ENCODE peak calls at places on chromosomes 3 and 15, in four cellular contexts. One of them, this sample, is unnamed.

GRCh38 chr3:128275316-128276150 is 122.3 kb downstream of the EEFSEC start:
- DNase-seq in H54: no peak
- DNase-seq in activated naive CD4-positive, alpha-beta T cell treated with anti-CD3 and anti-CD28 coated beads, Interleukin-2, amount 50 U/mL, for 72 hours: no peak
- DNase-seq in HS-5: no peak
- DNase-seq in this sample: no peak

GRCh38 chr15:28963711-28964081 is 77.9 kb downstream of the APBA2 start:
- DNase-seq in H54: no peak
- DNase-seq in activated naive CD4-positive, alpha-beta T cell treated with anti-CD3 and anti-CD28 coated beads, Interleukin-2, amount 50 U/mL, for 72 hours: no peak
- DNase-seq in HS-5: no peak
- DNase-seq in this sample: no peak

GRCh38 chr3:71301001-71301400 is 282.5 kb downstream of the FOXP1 start:
- DNase-seq in H54: no peak
- DNase-seq in activated naive CD4-positive, alpha-beta T cell treated with anti-CD3 and anti-CD28 coated beads, Interleukin-2, amount 50 U/mL, for 72 hours: peak; percentile 33
- DNase-seq in HS-5: no peak
- DNase-seq in this sample: no peak

GRCh38 chr3:132211896-132212295 is 105.3 kb upstream of the ACP3 start:
- DNase-seq in H54: no peak
- DNase-seq in activated naive CD4-positive, alpha-beta T cell treated with anti-CD3 and anti-CD28 coated beads, Interleukin-2, amount 50 U/mL, for 72 hours: no peak
- DNase-seq in HS-5: no peak
- DNase-seq in this sample: no peak

GRCh38 chr15:92807971-92808571 is 92.1 kb upstream of the CHD2 start:
- DNase-seq in H54: no peak
- DNase-seq in activated naive CD4-positive, alpha-beta T cell treated with anti-CD3 and anti-CD28 coated beads, Interleukin-2, amount 50 U/mL, for 72 hours: no peak
- DNase-seq in HS-5: no peak
- DNase-seq in this sample: no peak

GRCh38 chr15:78263351-78263781 is 996 bp upstream of the DNAJA4 start:
- DNase-seq in H54: no peak
- DNase-seq in activated naive CD4-positive, alpha-beta T cell treated with anti-CD3 and anti-CD28 coated beads, Interleukin-2, amount 50 U/mL, for 72 hours: no peak
- DNase-seq in HS-5: no peak
- DNase-seq in this sample: no peak

GRCh38 chr3:46095307-46095706 is 68.0 kb upstream of the XCR1 start:
- DNase-seq in H54: no peak
- DNase-seq in activated naive CD4-positive, alpha-beta T cell treated with anti-CD3 and anti-CD28 coated beads, Interleukin-2, amount 50 U/mL, for 72 hours: no peak
- DNase-seq in HS-5: no peak
- DNase-seq in this sample: no peak

GRCh38 chr15:48865387-48866079 is 12.4 kb upstream of the EID1 start:
- DNase-seq in H54: no peak
- DNase-seq in activated naive CD4-positive, alpha-beta T cell treated with anti-CD3 and anti-CD28 coated beads, Interleukin-2, amount 50 U/mL, for 72 hours: no peak
- DNase-seq in HS-5: no peak
- DNase-seq in this sample: no peak

GRCh38 chr15:74229686-74230085 is 6.4 kb upstream of the CCDC33 start:
- DNase-seq in H54: no peak
- DNase-seq in activated naive CD4-positive, alpha-beta T cell treated with anti-CD3 and anti-CD28 coated beads, Interleukin-2, amount 50 U/mL, for 72 hours: no peak
- DNase-seq in HS-5: no peak
- DNase-seq in this sample: no peak

GRCh38 chr3:147301781-147302180 is 104.6 kb downstream of the ZIC4 start:
- DNase-seq in H54: no peak
- DNase-seq in activated naive CD4-positive, alpha-beta T cell treated with anti-CD3 and anti-CD28 coated beads, Interleukin-2, amount 50 U/mL, for 72 hours: no peak
- DNase-seq in HS-5: no peak
- DNase-seq in this sample: no peak

GRCh38 chr3:129940086-129940485 is 34.4 kb upstream of the TRH start:
- DNase-seq in H54: no peak
- DNase-seq in activated naive CD4-positive, alpha-beta T cell treated with anti-CD3 and anti-CD28 coated beads, Interleukin-2, amount 50 U/mL, for 72 hours: no peak
- DNase-seq in HS-5: no peak
- DNase-seq in this sample: no peak

GRCh38 chr15:90665288-90666134 is 51.6 kb upstream of the BLM start:
- DNase-seq in H54: peak; percentile 51
- DNase-seq in activated naive CD4-positive, alpha-beta T cell treated with anti-CD3 and anti-CD28 coated beads, Interleukin-2, amount 50 U/mL, for 72 hours: peak; percentile 51
- DNase-seq in HS-5: no peak
- DNase-seq in this sample: peak; percentile 28

GRCh38 chr3:17122758-17123157 is 238.0 kb downstream of the PLCL2 start:
- DNase-seq in H54: no peak
- DNase-seq in activated naive CD4-positive, alpha-beta T cell treated with anti-CD3 and anti-CD28 coated beads, Interleukin-2, amount 50 U/mL, for 72 hours: no peak
- DNase-seq in HS-5: no peak
- DNase-seq in this sample: no peak

GRCh38 chr15:85580914-85581313 is 200.5 kb downstream of the AKAP13 start:
- DNase-seq in H54: no peak
- DNase-seq in activated naive CD4-positive, alpha-beta T cell treated with anti-CD3 and anti-CD28 coated beads, Interleukin-2, amount 50 U/mL, for 72 hours: peak; percentile 49
- DNase-seq in HS-5: no peak
- DNase-seq in this sample: peak; percentile 72

GRCh38 chr15:81280696-81281095 is 43.2 kb downstream of the STARD5 start:
- DNase-seq in H54: no peak
- DNase-seq in activated naive CD4-positive, alpha-beta T cell treated with anti-CD3 and anti-CD28 coated beads, Interleukin-2, amount 50 U/mL, for 72 hours: no peak
- DNase-seq in HS-5: no peak
- DNase-seq in this sample: no peak

GRCh38 chr3:71355862-71356261 is 227.7 kb downstream of the FOXP1 start:
- DNase-seq in H54: no peak
- DNase-seq in activated naive CD4-positive, alpha-beta T cell treated with anti-CD3 and anti-CD28 coated beads, Interleukin-2, amount 50 U/mL, for 72 hours: no peak
- DNase-seq in HS-5: no peak
- DNase-seq in this sample: no peak

GRCh38 chr3:193704431-193704830 is 111.4 kb downstream of the OPA1 start:
- DNase-seq in H54: no peak
- DNase-seq in activated naive CD4-positive, alpha-beta T cell treated with anti-CD3 and anti-CD28 coated beads, Interleukin-2, amount 50 U/mL, for 72 hours: no peak
- DNase-seq in HS-5: no peak
- DNase-seq in this sample: no peak